ENCODE peak calls at places on chromosomes 6 and 20, in six cellular contexts. V is kidney epithelial cell, D is brain microvascular endothelial cell, Z is cardiac muscle cell, Q is OCI-LY7, Y is left ventricle myocardium inferior. L is an unnamed sample.

GRCh38 chr20:48827880-48828733 is at the start of gene PREX1:
- DNase-seq in V (no peak), D (peak), Z (peak), Q (peak), Y (peak), L (no peak)

GRCh38 chr6:81769834-81770233 is 17.4 kb upstream of the TENT5A start:
- DNase-seq in V (peak), D (no peak), Z (peak), Q (no peak), Y (no peak), L (no peak)

GRCh38 chr20:9460518-9460917 is 53.9 kb upstream of the LAMP5 start:
- DNase-seq in V (peak), D (peak), Z (no peak), Q (no peak), Y (no peak), L (peak)

GRCh38 chr6:122580731-122581130 is 29.5 kb upstream of the PKIB start:
- DNase-seq in V (no peak), D (no peak), Z (no peak), Q (no peak), Y (no peak), L (peak)

GRCh38 chr6:137157601-137158000 is 15.8 kb downstream of the IL22RA2 start:
- DNase-seq in V (no peak), D (no peak), Z (no peak), Q (no peak), Y (no peak), L (no peak)

GRCh38 chr6:125793280-125793679 is 2.5 kb downstream of the NCOA7 start:
- DNase-seq in V (no peak), D (no peak), Z (no peak), Q (no peak), Y (no peak), L (no peak)

GRCh38 chr20:45011108-45011526 is 44.8 kb downstream of the STK4 start:
- DNase-seq in V (no peak), D (peak), Z (peak), Q (peak), Y (peak), L (no peak)

GRCh38 chr6:138087549-138087948 is 19.7 kb downstream of the PERP start:
- DNase-seq in V (no peak), D (peak), Z (no peak), Q (no peak), Y (no peak), L (no peak)

GRCh38 chr6:155418017-155418749 is 37.5 kb downstream of the NOX3 start:
- DNase-seq in V (no peak), D (peak), Z (no peak), Q (peak), Y (no peak), L (no peak)

DNA sequence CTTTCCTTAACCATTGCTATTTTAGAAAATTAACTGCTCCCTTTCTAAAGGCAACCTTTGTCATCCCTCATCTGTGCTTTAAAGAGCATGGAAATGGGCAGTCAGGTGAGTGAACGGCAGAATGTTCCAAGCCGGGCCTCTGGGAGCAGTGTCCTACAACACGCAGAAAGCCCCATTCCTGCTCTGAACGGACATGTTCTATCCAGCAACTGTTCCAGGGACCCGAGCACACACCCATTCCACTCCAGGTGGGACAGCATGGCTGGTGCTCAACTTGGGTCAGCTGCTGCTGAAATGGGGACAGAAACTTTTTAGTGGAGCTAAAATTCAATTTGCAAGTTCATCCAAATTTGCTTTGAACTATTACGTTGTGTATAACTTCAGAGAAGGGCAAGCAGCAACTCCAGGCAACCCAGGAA is 26.7 kb downstream of the DIDO1 start:
- DNase-seq in V (no peak), D (no peak), Z (peak), Q (no peak), Y (no peak), L (no peak)
- TF ChIP-seq CTCF in V (no peak), D (peak), Z (no peak), Q (no peak), Y (no peak), L (no peak)

GRCh38 chr20:41048475-41049242 is 20.0 kb downstream of the TOP1 start:
- DNase-seq in V (no peak), D (no peak), Z (no peak), Q (peak), Y (no peak), L (no peak)

GRCh38 chr20:41049451-41049850 is 20.8 kb downstream of the TOP1 start:
- DNase-seq in V (no peak), D (no peak), Z (no peak), Q (no peak), Y (no peak), L (no peak)

GRCh38 chr20:41046716-41047115 is 18.1 kb downstream of the TOP1 start:
- DNase-seq in V (no peak), D (no peak), Z (no peak), Q (no peak), Y (no peak), L (no peak)

GRCh38 chr20:41047279-41047974 is 18.8 kb downstream of the TOP1 start:
- DNase-seq in V (no peak), D (no peak), Z (no peak), Q (peak), Y (no peak), L (no peak)

GRCh38 chr20:41047975-41048305 is 19.3 kb downstream of the TOP1 start:
- DNase-seq in V (no peak), D (no peak), Z (no peak), Q (peak), Y (no peak), L (no peak)
- H3K4me3 ChIP-seq in V (peak), D (peak), Z (no peak), Q (peak), Y (peak), L (peak)

DNA sequence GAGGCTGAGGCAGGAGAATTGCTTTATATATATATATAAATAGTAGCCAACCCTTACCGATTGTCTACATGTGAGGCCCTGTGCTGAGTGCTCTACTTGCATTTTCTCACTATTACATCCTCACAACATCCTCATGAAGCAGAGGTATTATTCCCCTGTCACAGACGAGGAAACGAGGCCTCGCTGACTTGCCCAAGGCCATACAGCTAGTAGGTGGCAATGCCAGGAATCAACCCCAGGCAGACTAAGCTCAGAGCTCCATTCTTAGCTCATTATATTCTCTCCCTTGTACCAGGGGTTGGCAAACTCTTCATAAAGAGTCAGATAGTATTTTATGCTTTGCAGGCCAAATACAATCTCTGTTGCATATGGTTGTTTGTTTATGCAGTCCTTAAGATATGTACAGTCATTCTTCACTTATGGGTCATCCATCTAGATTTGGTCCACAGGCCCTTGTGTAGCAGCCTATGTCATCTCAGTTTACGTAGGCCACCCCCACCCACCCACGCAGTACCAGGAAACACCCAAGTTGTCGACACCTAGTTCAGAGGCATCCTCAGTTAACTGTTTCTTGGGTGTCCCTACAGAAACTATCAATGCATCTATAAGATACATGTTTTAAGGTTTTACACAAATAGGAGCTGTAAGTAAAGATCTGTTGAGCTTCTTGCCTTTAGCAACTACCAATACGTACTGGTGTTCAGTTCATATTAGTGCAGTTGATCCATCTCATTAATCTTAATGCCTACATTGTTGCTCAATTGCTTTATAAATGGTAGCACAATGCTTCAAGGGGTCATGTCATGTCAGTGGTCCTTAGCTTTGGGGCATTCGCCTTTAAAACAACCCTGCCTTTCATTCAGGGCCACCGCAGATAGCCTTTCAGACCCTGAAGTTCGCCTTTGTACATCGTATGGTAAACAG is 3.0 kb downstream of the CASS4 start:
- DNase-seq in V (no peak), D (peak), Z (no peak), Q (no peak), Y (no peak), L (no peak)
- TF ChIP-seq CTCF in V (no peak), D (no peak), Z (no peak), Q (no peak), Y (no peak), L (no peak)

GRCh38 chr20:36865076-36865860 is 10.7 kb upstream of the TLDC2 start:
- DNase-seq in V (no peak), D (no peak), Z (no peak), Q (no peak), Y (no peak), L (no peak)
- H3K4me3 ChIP-seq in V (no peak), D (no peak), Z (no peak), Q (no peak), Y (no peak), L (no peak)

GRCh38 chr20:40970218-40970617 is 58.4 kb upstream of the TOP1 start:
- DNase-seq in V (no peak), D (no peak), Z (no peak), Q (no peak), Y (no peak), L (no peak)
- TF ChIP-seq CTCF in V (no peak), D (peak), Z (peak), Q (no peak), Y (no peak), L (peak)

DNA sequence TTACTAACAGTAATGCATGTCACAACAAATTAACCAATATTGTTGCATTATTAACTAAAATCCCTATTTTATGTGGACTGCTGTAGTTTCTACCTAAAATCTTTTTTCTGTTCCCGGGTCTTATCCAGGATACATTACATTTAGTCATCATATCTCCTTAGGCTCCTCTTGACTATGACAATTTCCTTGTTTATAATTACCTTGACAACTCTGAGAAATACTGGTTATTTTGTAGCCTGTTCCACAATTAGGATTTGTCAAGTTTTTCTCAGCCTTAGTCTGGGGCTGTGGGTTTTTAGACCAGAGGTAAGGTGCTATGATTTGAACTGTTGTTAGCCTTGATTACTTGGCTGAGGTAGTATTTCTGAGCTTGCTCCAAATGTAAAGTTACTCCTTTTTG is 3.7 kb downstream of the FBXO5 start:
- DNase-seq in V (no peak), D (no peak), Z (no peak), Q (no peak), Y (no peak), L (no peak)
- H3K4me3 ChIP-seq in V (no peak), D (no peak), Z (no peak), Q (peak), Y (no peak), L (no peak)

GRCh38 chr20:24452498-24453133 is 16.8 kb upstream of the SYNDIG1 start:
- DNase-seq in V (no peak), D (no peak), Z (no peak), Q (no peak), Y (no peak), L (no peak)
- TF ChIP-seq CTCF in V (no peak), D (peak), Z (no peak), Q (no peak), Y (no peak), L (no peak)

DNA sequence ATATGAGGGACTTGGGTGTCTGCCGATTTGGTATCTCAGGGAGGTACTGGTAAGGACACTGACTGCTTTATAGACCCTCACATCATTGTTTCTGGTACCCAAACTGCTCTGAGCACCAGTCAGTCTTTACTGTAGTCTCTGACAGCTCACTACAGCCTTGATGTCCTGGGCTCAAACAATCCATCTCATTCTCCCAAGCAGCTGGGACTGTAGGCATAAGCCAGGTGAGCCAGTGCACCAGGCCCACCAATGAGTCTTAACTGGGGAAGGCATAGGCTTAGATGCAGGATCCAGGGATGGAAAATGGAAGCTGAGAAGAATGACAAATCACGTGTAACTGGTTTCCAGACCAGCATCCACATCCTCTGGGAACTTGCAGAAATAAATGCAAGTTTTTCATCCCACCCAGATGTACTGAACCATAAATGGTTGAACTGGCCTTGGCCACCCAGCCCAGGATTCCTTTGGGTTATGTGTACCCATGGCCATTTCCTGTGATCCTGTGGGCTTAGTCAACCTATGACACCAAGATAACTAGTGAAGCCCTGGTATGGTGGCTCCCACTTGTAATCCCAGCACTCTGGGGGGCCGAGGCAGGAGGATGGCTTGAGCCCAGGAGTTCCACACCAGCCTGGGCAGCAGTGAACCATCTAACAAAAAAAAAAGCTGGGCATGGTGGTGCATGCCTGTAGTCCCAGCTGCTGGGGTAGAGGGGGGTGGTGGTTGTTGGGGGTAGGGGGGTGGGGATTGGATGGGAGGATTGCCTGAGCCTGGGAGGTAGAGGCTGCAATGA is 5.8 kb downstream of the TUBB start:
- DNase-seq in V (no peak), D (no peak), Z (no peak), Q (peak), Y (no peak), L (no peak)
- H3K4me3 ChIP-seq in V (no peak), D (no peak), Z (no peak), Q (no peak), Y (no peak), L (no peak)

DNA sequence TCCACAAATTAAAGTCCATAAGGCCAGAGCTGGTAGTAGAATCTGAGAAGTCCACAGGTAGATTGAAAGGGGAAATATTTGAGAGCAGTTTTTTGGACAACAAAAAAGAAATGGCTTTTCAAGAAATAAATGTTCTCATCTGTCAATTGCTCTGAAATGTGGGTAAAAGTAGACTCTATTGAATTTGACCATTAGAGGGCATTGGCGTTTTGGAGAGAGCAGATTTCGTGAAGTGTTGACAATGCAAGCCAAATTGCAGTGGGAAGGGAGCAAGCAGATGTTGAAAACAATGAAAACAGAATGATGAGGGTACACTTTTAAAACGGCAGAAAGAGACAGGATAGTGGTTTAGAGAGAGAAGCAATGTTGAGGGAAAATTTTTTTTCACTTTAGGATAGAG is 149.1 kb upstream of the FAM83B start:
- DNase-seq in V (no peak), D (no peak), Z (no peak), Q (no peak), Y (no peak), L (no peak)
- TF ChIP-seq CTCF in V (peak), D (peak), Z (peak), Q (no peak), Y (no peak), L (peak)